ENCODE peak calls at places on chromosomes 5 and 9, in five cellular contexts. One of them, this sample, is unnamed.

GRCh38 chr5:9440517-9440916 is 105.4 kb downstream of the SEMA5A start:
- DNase-seq in mucosa of descending colon: no peak
- DNase-seq in MM.1S: no peak
- DNase-seq in HFFc6: peak; percentile 72
- DNase-seq in H9: no peak
- DNase-seq in this sample: no peak

GRCh38 chr9:88920645-88921044 is 70.6 kb upstream of the S1PR3 start:
- DNase-seq in H9: no peak
- DNase-seq in HFFc6: no peak
- DNase-seq in mucosa of descending colon: no peak
- DNase-seq in MM.1S: no peak
- DNase-seq in this sample: no peak

GRCh38 chr5:75116836-75117235 is 64.5 kb upstream of the GCNT4 start:
- DNase-seq in mucosa of descending colon: no peak
- DNase-seq in MM.1S: no peak
- DNase-seq in HFFc6: no peak
- DNase-seq in H9: no peak
- DNase-seq in this sample: no peak

GRCh38 chr5:130743091-130743490 is 422.0 kb downstream of the HINT1 start:
- DNase-seq in MM.1S: no peak
- DNase-seq in mucosa of descending colon: no peak
- DNase-seq in HFFc6: no peak
- DNase-seq in H9: no peak
- DNase-seq in this sample: no peak

GRCh38 chr9:110337727-110338522 is at the start of gene TXNDC8:
- DNase-seq in HFFc6: peak; percentile 2
- DNase-seq in MM.1S: no peak
- DNase-seq in H9: no peak
- DNase-seq in mucosa of descending colon: no peak
- DNase-seq in this sample: no peak

GRCh38 chr5:164000241-164000640 is 494.8 kb downstream of the MAT2B start:
- DNase-seq in HFFc6: no peak
- DNase-seq in MM.1S: no peak
- DNase-seq in H9: no peak
- DNase-seq in mucosa of descending colon: no peak
- DNase-seq in this sample: no peak

GRCh38 chr9:3746296-3747275 is 220.8 kb upstream of the RFX3 start:
- DNase-seq in HFFc6: peak; percentile 82
- DNase-seq in H9: no peak
- DNase-seq in mucosa of descending colon: no peak
- DNase-seq in MM.1S: no peak
- DNase-seq in this sample: no peak

GRCh38 chr5:17365756-17366155 is 132.3 kb upstream of the TAF11L2 start:
- DNase-seq in H9: no peak
- DNase-seq in HFFc6: peak; percentile 59
- DNase-seq in MM.1S: no peak
- DNase-seq in mucosa of descending colon: no peak
- DNase-seq in this sample: no peak

GRCh38 chr5:106408141-106408540 is 1262.6 kb downstream of the EFNA5 start:
- DNase-seq in HFFc6: no peak
- DNase-seq in H9: no peak
- DNase-seq in MM.1S: no peak
- DNase-seq in mucosa of descending colon: no peak
- DNase-seq in this sample: no peak

GRCh38 chr5:108867661-108868060 is 120.0 kb downstream of the FER start:
- DNase-seq in H9: no peak
- DNase-seq in HFFc6: no peak
- DNase-seq in MM.1S: no peak
- DNase-seq in mucosa of descending colon: no peak
- DNase-seq in this sample: no peak

GRCh38 chr5:140633081-140633471 is at the start of gene CD14:
- DNase-seq in H9: no peak
- DNase-seq in HFFc6: peak; percentile 57
- DNase-seq in mucosa of descending colon: peak; percentile 76
- DNase-seq in MM.1S: no peak
- DNase-seq in this sample: no peak

GRCh38 chr5:34895641-34896419 is 19.5 kb downstream of the RAD1 start:
- DNase-seq in mucosa of descending colon: no peak
- DNase-seq in HFFc6: no peak
- DNase-seq in MM.1S: no peak
- DNase-seq in H9: no peak
- DNase-seq in this sample: no peak

GRCh38 chr9:123637596-123637939 is 281.6 kb downstream of the CRB2 start:
- DNase-seq in MM.1S: peak; percentile 15
- DNase-seq in H9: no peak
- DNase-seq in mucosa of descending colon: no peak
- DNase-seq in HFFc6: no peak
- DNase-seq in this sample: no peak

GRCh38 chr5:89187883-89188465 is 305.0 kb upstream of the MEF2C start:
- DNase-seq in H9: no peak
- DNase-seq in HFFc6: no peak
- DNase-seq in MM.1S: peak; percentile 28
- DNase-seq in mucosa of descending colon: no peak
- DNase-seq in this sample: no peak

GRCh38 chr5:17828709-17829108 is 194.4 kb downstream of the TAF11L14 start:
- DNase-seq in H9: no peak
- DNase-seq in mucosa of descending colon: no peak
- DNase-seq in HFFc6: no peak
- DNase-seq in MM.1S: no peak
- DNase-seq in this sample: no peak

GRCh38 chr5:10427201-10427600 is 14.5 kb upstream of the ROPN1L start:
- DNase-seq in HFFc6: no peak
- DNase-seq in H9: no peak
- DNase-seq in mucosa of descending colon: no peak
- DNase-seq in MM.1S: no peak
- DNase-seq in this sample: no peak

GRCh38 chr9:126516936-126517750 is 96.6 kb upstream of the LMX1B start:
- DNase-seq in mucosa of descending colon: peak; percentile 69
- DNase-seq in MM.1S: peak; percentile 91
- DNase-seq in HFFc6: peak; percentile 78
- DNase-seq in H9: peak; percentile 75
- DNase-seq in this sample: peak; percentile 57

GRCh38 chr5:159451197-159452052 is 121.1 kb upstream of the IL12B start:
- DNase-seq in H9: no peak
- DNase-seq in HFFc6: peak; percentile 94
- DNase-seq in mucosa of descending colon: no peak
- DNase-seq in MM.1S: no peak
- DNase-seq in this sample: no peak

GRCh38 chr9:3993783-3994182 is 306.1 kb downstream of the GLIS3 start:
- DNase-seq in HFFc6: no peak
- DNase-seq in MM.1S: no peak
- DNase-seq in mucosa of descending colon: no peak
- DNase-seq in H9: no peak
- DNase-seq in this sample: no peak

GRCh38 chr9:14278291-14278721 is 35.6 kb downstream of the NFIB start:
- DNase-seq in H9: no peak
- DNase-seq in mucosa of descending colon: no peak
- DNase-seq in MM.1S: no peak
- DNase-seq in HFFc6: peak; percentile 15
- DNase-seq in this sample: no peak

GRCh38 chr9:114223564-114224246 is 68.4 kb downstream of the COL27A1 start:
- DNase-seq in HFFc6: peak; percentile 66
- DNase-seq in H9: no peak
- DNase-seq in mucosa of descending colon: no peak
- DNase-seq in MM.1S: no peak
- DNase-seq in this sample: no peak

GRCh38 chr9:131965841-131966240 is 113.8 kb downstream of the MED27 start:
- DNase-seq in H9: peak; percentile 67
- DNase-seq in mucosa of descending colon: no peak
- DNase-seq in HFFc6: no peak
- DNase-seq in MM.1S: no peak
- DNase-seq in this sample: no peak

GRCh38 chr9:130143974-130144373 is 28.2 kb upstream of the NCS1 start:
- DNase-seq in H9: no peak
- DNase-seq in MM.1S: no peak
- DNase-seq in HFFc6: no peak
- DNase-seq in mucosa of descending colon: no peak
- DNase-seq in this sample: no peak

DNA sequence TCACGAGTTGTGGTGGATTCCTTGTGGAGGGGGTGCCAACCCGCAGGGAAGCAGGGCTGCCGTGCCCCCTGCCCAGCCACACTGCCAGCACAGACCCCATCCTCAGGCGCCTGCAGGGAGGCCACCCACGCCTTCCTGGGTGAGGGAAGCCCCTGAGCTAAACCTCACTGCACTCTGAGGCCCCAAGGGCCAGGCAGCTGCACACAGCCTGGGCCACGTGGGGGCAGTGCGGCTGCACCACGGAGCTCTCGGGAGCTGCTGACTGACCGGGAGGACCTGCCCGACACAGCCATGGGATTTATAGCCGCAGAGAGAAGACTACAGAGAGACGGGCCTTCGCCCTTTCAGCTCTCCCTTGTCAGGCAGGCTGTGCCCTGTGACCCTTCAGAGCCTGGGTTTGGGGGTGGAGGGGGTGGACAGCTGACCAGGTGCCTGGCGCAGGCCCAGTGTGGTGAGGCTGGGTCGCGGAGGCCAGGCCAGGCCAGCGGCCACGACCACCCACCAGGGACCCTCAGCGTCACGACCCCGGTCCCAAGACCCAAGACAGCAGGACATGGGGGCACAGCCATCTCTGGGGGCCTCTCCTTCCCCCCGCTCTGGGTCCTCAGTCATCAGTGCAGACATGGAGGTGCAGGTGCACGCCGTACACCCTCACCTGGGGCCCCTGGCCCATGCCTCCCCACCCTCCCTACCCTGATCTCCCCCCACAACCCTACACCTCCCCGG is 4.3 kb upstream of the AHRR start:
- DNase-seq in MM.1S: no peak
- DNase-seq in mucosa of descending colon: no peak
- DNase-seq in H9: peak; percentile 88
- DNase-seq in HFFc6: peak; percentile 74
- DNase-seq in this sample: peak; percentile 92
- TF ChIP-seq CTCF in MM.1S: peak; percentile 3
- TF ChIP-seq CTCF in mucosa of descending colon: peak; percentile 48
- TF ChIP-seq CTCF in H9: peak; percentile 87
- TF ChIP-seq CTCF in HFFc6: peak; percentile 80
- TF ChIP-seq CTCF in this sample: peak; percentile 94

GRCh38 chr5:146475906-146476305 is 28.8 kb downstream of the TCERG1 start:
- DNase-seq in MM.1S: no peak
- DNase-seq in H9: no peak
- DNase-seq in HFFc6: no peak
- DNase-seq in mucosa of descending colon: no peak
- DNase-seq in this sample: no peak

GRCh38 chr5:146474040-146474439 is 26.9 kb downstream of the TCERG1 start:
- DNase-seq in H9: no peak
- DNase-seq in mucosa of descending colon: no peak
- DNase-seq in MM.1S: no peak
- DNase-seq in HFFc6: no peak
- DNase-seq in this sample: no peak

GRCh38 chr5:146475190-146475801 is 28.2 kb downstream of the TCERG1 start:
- DNase-seq in mucosa of descending colon: no peak
- DNase-seq in H9: no peak
- DNase-seq in HFFc6: no peak
- DNase-seq in MM.1S: no peak
- DNase-seq in this sample: no peak
- TF ChIP-seq CTCF in mucosa of descending colon: no peak
- TF ChIP-seq CTCF in H9: peak; percentile 47
- TF ChIP-seq CTCF in HFFc6: peak; percentile 72
- TF ChIP-seq CTCF in MM.1S: peak; percentile 31
- TF ChIP-seq CTCF in this sample: no peak

DNA sequence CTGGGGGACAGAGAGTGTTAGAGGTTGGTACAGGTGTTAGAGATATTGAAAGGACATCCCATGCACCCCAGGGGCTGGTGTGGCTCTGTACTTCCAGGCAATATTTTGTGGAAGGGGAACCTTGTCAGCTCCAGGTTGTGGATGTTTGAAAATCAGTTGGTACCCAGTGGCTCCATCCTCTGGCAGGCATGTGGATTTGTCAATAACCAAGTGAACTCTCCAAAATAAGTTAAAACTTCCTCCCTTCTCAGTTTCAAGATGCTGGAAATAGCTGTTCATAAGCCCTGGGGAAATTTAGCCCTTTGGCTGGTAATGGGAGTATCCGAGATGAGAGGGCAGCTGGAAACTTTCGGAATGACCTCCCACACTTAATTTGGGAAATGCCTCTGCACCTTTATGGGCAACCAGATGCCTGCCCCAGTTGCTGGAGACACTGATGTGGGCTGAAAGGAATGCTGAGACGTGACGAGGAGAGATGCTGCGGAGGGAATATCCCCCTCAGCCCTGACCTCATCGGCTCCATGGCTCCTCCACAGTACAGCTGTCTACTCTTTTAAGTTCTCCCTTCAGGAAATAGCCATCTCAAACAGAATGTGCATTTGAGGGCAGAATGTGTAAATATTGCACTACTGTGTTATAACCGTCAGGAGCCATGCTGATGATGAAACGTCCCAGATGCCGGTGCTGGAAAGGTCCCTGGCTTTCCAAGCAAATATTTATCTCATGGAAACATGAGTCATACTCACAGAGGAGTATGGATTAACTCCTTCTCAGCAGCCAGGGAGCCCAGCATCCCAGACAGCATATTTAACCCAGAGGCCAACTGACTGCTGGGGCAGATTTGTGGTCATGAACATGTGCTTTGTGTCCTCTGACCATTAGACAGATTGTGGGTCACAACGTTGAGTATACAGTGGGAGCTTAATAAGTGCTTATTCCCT is 29.5 kb downstream of the TGFBI start:
- DNase-seq in H9: peak; percentile 60
- DNase-seq in MM.1S: no peak
- DNase-seq in mucosa of descending colon: no peak
- DNase-seq in HFFc6: peak; percentile 98
- DNase-seq in this sample: no peak
- TF ChIP-seq CTCF in H9: peak; percentile 70
- TF ChIP-seq CTCF in MM.1S: no peak
- TF ChIP-seq CTCF in mucosa of descending colon: no peak
- TF ChIP-seq CTCF in HFFc6: peak; percentile 80
- TF ChIP-seq CTCF in this sample: no peak

GRCh38 chr9:99213197-99213596 is 8.5 kb downstream of the ALG2 start:
- DNase-seq in mucosa of descending colon: no peak
- DNase-seq in HFFc6: no peak
- DNase-seq in H9: no peak
- DNase-seq in MM.1S: no peak
- DNase-seq in this sample: no peak

GRCh38 chr9:99216073-99216472 is 5.7 kb downstream of the ALG2 start:
- DNase-seq in HFFc6: no peak
- DNase-seq in mucosa of descending colon: no peak
- DNase-seq in MM.1S: no peak
- DNase-seq in H9: no peak
- DNase-seq in this sample: no peak

GRCh38 chr9:99210572-99210971 is 11.2 kb downstream of the ALG2 start:
- DNase-seq in HFFc6: no peak
- DNase-seq in H9: no peak
- DNase-seq in mucosa of descending colon: no peak
- DNase-seq in MM.1S: no peak
- DNase-seq in this sample: no peak

GRCh38 chr9:99211746-99212145 is 10.0 kb downstream of the ALG2 start:
- DNase-seq in MM.1S: no peak
- DNase-seq in H9: peak; percentile 55
- DNase-seq in mucosa of descending colon: no peak
- DNase-seq in HFFc6: no peak
- DNase-seq in this sample: no peak
- TF ChIP-seq CTCF in MM.1S: peak; percentile 33
- TF ChIP-seq CTCF in H9: peak; percentile 46
- TF ChIP-seq CTCF in mucosa of descending colon: no peak
- TF ChIP-seq CTCF in HFFc6: peak; percentile 18
- TF ChIP-seq CTCF in this sample: no peak

This sample was measured in GM10248.